ENCODE peak calls at places on chromosomes 4 and X, in six cellular contexts. H is IMR-90, S is H9, I is neuronal stem cell, K is trophoblast cell, A is mesenchymal stem cell. Q is an unnamed sample.

GRCh38 chrX:81957900-81958545 is 756.1 kb downstream of the SH3BGRL start:
- DNase-seq in H (peak), S (no peak), I (peak), K (peak), A (no peak), Q (no peak)

GRCh38 chr4:125891597-125892258 is 577.0 kb downstream of the FAT4 start:
- DNase-seq in H (peak), S (no peak), I (no peak), K (no peak), A (peak), Q (no peak)

GRCh38 chrX:78513996-78514745 is 145.0 kb downstream of the RTL3 start:
- DNase-seq in H (no peak), S (no peak), I (no peak), K (no peak), A (no peak), Q (no peak)

GRCh38 chr4:2085496-2085901 is 26.4 kb downstream of the NAT8L start:
- DNase-seq in H (no peak), S (peak), I (no peak), K (no peak), A (no peak), Q (no peak)

GRCh38 chr4:25113915-25114904 is 46.0 kb downstream of the SEPSECS start:
- DNase-seq in H (peak), S (no peak), I (no peak), K (no peak), A (peak), Q (no peak)

GRCh38 chr4:1002131-1002630 is 9.0 kb upstream of the SLC26A1 start:
- DNase-seq in H (no peak), S (peak), I (no peak), K (peak), A (no peak), Q (no peak)

GRCh38 chr4:48831532-48832015 is 686 bp downstream of the OCIAD1 start:
- DNase-seq in H (peak), S (no peak), I (no peak), K (no peak), A (no peak), Q (no peak)

GRCh38 chrX:20965270-20966044 is 408.8 kb upstream of the CNKSR2 start:
- DNase-seq in H (no peak), S (no peak), I (no peak), K (no peak), A (no peak), Q (no peak)

GRCh38 chr4:156374069-156374468 is 420.4 kb upstream of the CTSO start:
- DNase-seq in H (no peak), S (no peak), I (peak), K (no peak), A (no peak), Q (no peak)

GRCh38 chr4:139457318-139457717 is 3.4 kb downstream of the RAB33B start:
- DNase-seq in H (no peak), S (no peak), I (no peak), K (no peak), A (no peak), Q (no peak)
- H4K91ac ChIP-seq in H (no peak), S (no peak), I (no peak), K (no peak), A (no peak), Q (no peak)

GRCh38 chr4:124633285-124633941 is 79.1 kb downstream of the ANKRD50 start:
- DNase-seq in H (peak), S (no peak), I (no peak), K (peak), A (no peak), Q (no peak)
- H3K18ac ChIP-seq in H (no peak), S (no peak), I (no peak), K (no peak), A (no peak), Q (no peak)

GRCh38 chr4:151157543-151157942 is 58.1 kb downstream of the RPS3A start:
- DNase-seq in H (no peak), S (no peak), I (no peak), K (no peak), A (no peak), Q (no peak)
- H4K91ac ChIP-seq in H (no peak), S (no peak), I (no peak), K (no peak), A (no peak), Q (no peak)

GRCh38 chr4:99893991-99894981 is at the start of gene LAMTOR3:
- DNase-seq in H (peak), S (peak), I (peak), K (peak), A (peak), Q (peak)
- H3K18ac ChIP-seq in H (peak), S (peak), I (no peak), K (peak), A (peak), Q (peak)

GRCh38 chr4:178481564-178481963 is 1039.3 kb upstream of the AGA start:
- DNase-seq in H (no peak), S (no peak), I (no peak), K (no peak), A (no peak), Q (no peak)
- H4K91ac ChIP-seq in H (no peak), S (no peak), I (no peak), K (no peak), A (no peak), Q (no peak)

DNA sequence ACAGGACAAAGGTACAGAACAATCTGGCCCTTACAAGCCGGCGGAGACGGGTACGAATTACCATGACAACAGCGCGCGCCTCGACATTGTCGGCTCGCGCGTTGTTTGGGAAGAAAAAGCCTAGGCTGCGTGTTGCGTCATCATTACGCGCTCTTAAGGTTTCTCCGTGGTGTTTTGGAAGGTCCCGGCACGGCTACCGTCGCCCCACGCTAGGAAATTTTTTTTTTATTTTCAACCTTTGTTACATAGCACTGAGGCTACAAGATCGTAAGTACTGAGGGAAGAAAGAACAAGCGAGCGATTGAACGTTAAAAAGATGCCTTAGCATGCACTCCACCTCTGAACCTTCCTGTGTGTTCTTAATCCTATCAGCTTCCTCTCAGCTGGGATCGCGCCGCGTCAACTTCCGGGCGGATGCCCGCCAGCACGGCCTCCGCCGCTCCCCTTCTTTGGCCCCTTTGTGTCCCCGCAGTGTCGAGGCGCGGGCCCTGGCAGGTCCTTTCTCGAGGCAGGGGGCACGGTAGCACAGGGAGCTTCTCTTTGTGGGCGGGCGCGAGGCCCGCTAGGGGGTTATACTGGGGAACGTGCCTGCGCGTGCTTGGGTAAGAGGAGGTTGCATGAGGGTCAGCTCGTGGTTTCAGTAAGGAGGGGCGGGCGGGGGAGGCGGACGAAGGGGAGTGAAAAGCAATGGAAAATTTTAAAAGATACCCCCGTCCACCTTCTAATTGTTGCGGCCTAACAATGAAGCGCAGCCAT is at the start of gene SMARCAD1:
- DNase-seq in H (peak), S (peak), I (peak), K (peak), A (peak), Q (peak)
- H3K18ac ChIP-seq in H (peak), S (peak), I (peak), K (peak), A (peak), Q (peak)

GRCh38 chr4:41156574-41156973 is 57.8 kb downstream of the APBB2 start:
- DNase-seq in H (peak), S (no peak), I (no peak), K (no peak), A (peak), Q (no peak)
- H4K91ac ChIP-seq in H (no peak), S (no peak), I (no peak), K (peak), A (no peak), Q (no peak)

GRCh38 chrX:23907496-23908218 is at the start of the genes APOO and CXorf58:
- DNase-seq in H (peak), S (peak), I (peak), K (peak), A (peak), Q (peak)
- H3K18ac ChIP-seq in H (no peak), S (peak), I (no peak), K (no peak), A (no peak), Q (peak)

DNA sequence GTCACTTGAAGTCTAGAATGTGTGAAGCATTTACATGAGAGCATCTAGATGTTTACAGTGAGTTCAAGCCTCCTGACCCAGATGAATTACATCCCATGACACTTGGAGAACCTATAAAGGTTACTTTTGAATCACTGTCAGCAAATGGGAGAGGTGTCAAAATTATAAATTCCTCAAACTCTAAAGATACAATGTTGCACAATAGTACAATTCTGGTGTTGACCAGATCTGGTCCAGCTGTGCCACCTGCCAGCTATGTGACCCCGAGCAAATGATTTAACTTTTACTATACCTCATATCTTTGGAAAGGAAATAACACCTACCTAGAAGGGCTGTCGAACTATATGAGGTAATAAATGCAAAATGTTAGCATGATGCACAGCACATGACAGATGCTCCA is 69.8 kb downstream of the JADE1 start:
- DNase-seq in H (no peak), S (no peak), I (no peak), K (no peak), A (no peak), Q (no peak)
- H4K91ac ChIP-seq in H (no peak), S (no peak), I (no peak), K (no peak), A (no peak), Q (no peak)

GRCh38 chr4:95546866-95547707 is 1.7 kb downstream of the UNC5C start:
- DNase-seq in H (no peak), S (peak), I (no peak), K (no peak), A (no peak), Q (no peak)
- H3K18ac ChIP-seq in H (no peak), S (no peak), I (peak), K (peak), A (peak), Q (no peak)

Q was measured in H1.